ENCODE peak calls at places on chromosomes 3 and 15, in five cellular contexts. One of them, this sample, is unnamed.

GRCh38 chr3:58563386-58564035 is 13.7 kb downstream of the FAM107A start:
- DNase-seq in GM23248: peak
- DNase-seq in dorsolateral prefrontal cortex: no peak
- DNase-seq in H9: peak
- DNase-seq in iPS DF 6.9: no peak
- DNase-seq in this sample: peak

GRCh38 chr3:46484911-46485696 is 12.7 kb upstream of the RTP3 start:
- DNase-seq in iPS DF 6.9: no peak
- DNase-seq in dorsolateral prefrontal cortex: no peak
- DNase-seq in H9: peak
- DNase-seq in GM23248: no peak
- DNase-seq in this sample: no peak

GRCh38 chr3:81395739-81396138 is 365.7 kb downstream of the GBE1 start:
- DNase-seq in GM23248: no peak
- DNase-seq in iPS DF 6.9: peak
- DNase-seq in H9: peak
- DNase-seq in dorsolateral prefrontal cortex: no peak
- DNase-seq in this sample: no peak

GRCh38 chr3:160869825-160870224 is 113.8 kb downstream of the PPM1L start:
- DNase-seq in H9: no peak
- DNase-seq in GM23248: no peak
- DNase-seq in iPS DF 6.9: no peak
- DNase-seq in dorsolateral prefrontal cortex: no peak
- DNase-seq in this sample: peak

GRCh38 chr15:69997701-69998273 is 99.9 kb downstream of the TLE3 start:
- DNase-seq in H9: no peak
- DNase-seq in iPS DF 6.9: no peak
- DNase-seq in GM23248: peak
- DNase-seq in dorsolateral prefrontal cortex: no peak
- DNase-seq in this sample: peak

GRCh38 chr3:24730173-24730572 is 235.5 kb upstream of the THRB start:
- DNase-seq in GM23248: peak
- DNase-seq in iPS DF 6.9: no peak
- DNase-seq in dorsolateral prefrontal cortex: no peak
- DNase-seq in H9: no peak
- DNase-seq in this sample: peak

GRCh38 chr3:182609575-182610156 is 183.6 kb upstream of the ATP11B start:
- DNase-seq in iPS DF 6.9: no peak
- DNase-seq in dorsolateral prefrontal cortex: no peak
- DNase-seq in GM23248: no peak
- DNase-seq in H9: no peak
- DNase-seq in this sample: peak

GRCh38 chr15:59349715-59350420 is 22.8 kb downstream of the MYO1E start:
- DNase-seq in GM23248: peak
- DNase-seq in iPS DF 6.9: no peak
- DNase-seq in H9: no peak
- DNase-seq in dorsolateral prefrontal cortex: no peak
- DNase-seq in this sample: peak

GRCh38 chr15:33808720-33809119 is 159.6 kb upstream of the CHRM5 start:
- DNase-seq in GM23248: no peak
- DNase-seq in dorsolateral prefrontal cortex: no peak
- DNase-seq in iPS DF 6.9: no peak
- DNase-seq in H9: no peak
- DNase-seq in this sample: no peak

GRCh38 chr3:39383913-39384664 is 919 bp downstream of the SLC25A38 start:
- DNase-seq in dorsolateral prefrontal cortex: peak
- DNase-seq in H9: peak
- DNase-seq in GM23248: peak
- DNase-seq in iPS DF 6.9: peak
- DNase-seq in this sample: peak

GRCh38 chr15:97959738-97960363 is 652 bp upstream of the ARRDC4 start:
- DNase-seq in H9: no peak
- DNase-seq in GM23248: no peak
- DNase-seq in iPS DF 6.9: no peak
- DNase-seq in dorsolateral prefrontal cortex: no peak
- DNase-seq in this sample: no peak

GRCh38 chr15:38129531-38130199 is 123.0 kb upstream of the SPRED1 start:
- DNase-seq in H9: no peak
- DNase-seq in dorsolateral prefrontal cortex: no peak
- DNase-seq in iPS DF 6.9: no peak
- DNase-seq in GM23248: peak
- DNase-seq in this sample: peak

GRCh38 chr3:133474251-133474801 is 74.5 kb downstream of the BFSP2 start:
- DNase-seq in GM23248: peak
- DNase-seq in iPS DF 6.9: no peak
- DNase-seq in H9: no peak
- DNase-seq in dorsolateral prefrontal cortex: no peak
- DNase-seq in this sample: no peak

GRCh38 chr15:90086868-90087268 is 15.4 kb downstream of the IDH2 start:
- DNase-seq in iPS DF 6.9: no peak
- DNase-seq in GM23248: peak
- DNase-seq in H9: peak
- DNase-seq in dorsolateral prefrontal cortex: no peak
- DNase-seq in this sample: peak

GRCh38 chr3:72797773-72798543 is 50.3 kb downstream of the SHQ1 start:
- DNase-seq in H9: no peak
- DNase-seq in GM23248: peak
- DNase-seq in dorsolateral prefrontal cortex: no peak
- DNase-seq in iPS DF 6.9: no peak
- DNase-seq in this sample: no peak

GRCh38 chr3:16807441-16807840 is 77.3 kb upstream of the PLCL2 start:
- DNase-seq in H9: no peak
- DNase-seq in dorsolateral prefrontal cortex: no peak
- DNase-seq in GM23248: peak
- DNase-seq in iPS DF 6.9: no peak
- DNase-seq in this sample: no peak

GRCh38 chr15:84582583-84583157 is 18.1 kb upstream of the ZSCAN2 start:
- DNase-seq in dorsolateral prefrontal cortex: no peak
- DNase-seq in H9: no peak
- DNase-seq in iPS DF 6.9: no peak
- DNase-seq in GM23248: no peak
- DNase-seq in this sample: peak

GRCh38 chr15:43518073-43518761 is 809 bp downstream of the MAP1A start:
- DNase-seq in H9: peak
- DNase-seq in iPS DF 6.9: no peak
- DNase-seq in GM23248: peak
- DNase-seq in dorsolateral prefrontal cortex: no peak
- DNase-seq in this sample: no peak

GRCh38 chr3:156818890-156819289 is 7.3 kb upstream of the LEKR1 start:
- DNase-seq in H9: no peak
- DNase-seq in iPS DF 6.9: no peak
- DNase-seq in GM23248: peak
- DNase-seq in dorsolateral prefrontal cortex: no peak
- DNase-seq in this sample: peak
- H3K27ac ChIP-seq in H9: no peak
- H3K27ac ChIP-seq in iPS DF 6.9: no peak
- H3K27ac ChIP-seq in GM23248: peak
- H3K27ac ChIP-seq in dorsolateral prefrontal cortex: no peak
- H3K27ac ChIP-seq in this sample: peak

GRCh38 chr3:187742351-187743171 is 2.7 kb downstream of the BCL6 start:
- DNase-seq in dorsolateral prefrontal cortex: no peak
- DNase-seq in GM23248: peak
- DNase-seq in H9: no peak
- DNase-seq in iPS DF 6.9: no peak
- DNase-seq in this sample: peak
- H3K27ac ChIP-seq in dorsolateral prefrontal cortex: peak
- H3K27ac ChIP-seq in GM23248: peak
- H3K27ac ChIP-seq in H9: no peak
- H3K27ac ChIP-seq in iPS DF 6.9: no peak
- H3K27ac ChIP-seq in this sample: peak

GRCh38 chr3:66107855-66108254 is 69.1 kb upstream of the MAGI1 start:
- DNase-seq in H9: no peak
- DNase-seq in dorsolateral prefrontal cortex: no peak
- DNase-seq in iPS DF 6.9: no peak
- DNase-seq in GM23248: peak
- DNase-seq in this sample: peak
- H3K27ac ChIP-seq in H9: no peak
- H3K27ac ChIP-seq in dorsolateral prefrontal cortex: no peak
- H3K27ac ChIP-seq in iPS DF 6.9: no peak
- H3K27ac ChIP-seq in GM23248: no peak
- H3K27ac ChIP-seq in this sample: no peak

DNA sequence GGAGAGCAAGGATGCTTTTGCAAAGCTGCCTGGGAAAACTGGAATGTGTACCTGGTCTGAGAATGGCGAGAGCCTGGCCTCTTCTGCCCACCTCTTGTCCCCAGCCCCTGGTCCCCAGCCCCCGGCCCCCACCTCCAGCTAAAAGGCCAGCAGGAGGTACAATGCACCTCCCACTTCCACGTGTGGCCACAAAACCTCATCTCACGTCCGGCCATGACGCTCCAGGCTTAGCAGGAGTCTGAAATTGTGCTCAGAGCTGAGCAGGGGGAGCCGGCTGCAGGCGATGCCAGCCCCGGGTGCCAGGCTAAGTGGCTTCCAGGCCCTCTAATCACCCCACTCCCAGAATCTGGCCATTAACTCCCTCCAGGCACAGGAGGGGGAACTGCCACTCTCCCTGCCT is 83.1 kb upstream of the PRR20G start:
- DNase-seq in GM23248: no peak
- DNase-seq in H9: no peak
- DNase-seq in iPS DF 6.9: no peak
- DNase-seq in dorsolateral prefrontal cortex: no peak
- DNase-seq in this sample: no peak
- H3K27ac ChIP-seq in GM23248: no peak
- H3K27ac ChIP-seq in H9: no peak
- H3K27ac ChIP-seq in iPS DF 6.9: no peak
- H3K27ac ChIP-seq in dorsolateral prefrontal cortex: no peak
- H3K27ac ChIP-seq in this sample: no peak

DNA sequence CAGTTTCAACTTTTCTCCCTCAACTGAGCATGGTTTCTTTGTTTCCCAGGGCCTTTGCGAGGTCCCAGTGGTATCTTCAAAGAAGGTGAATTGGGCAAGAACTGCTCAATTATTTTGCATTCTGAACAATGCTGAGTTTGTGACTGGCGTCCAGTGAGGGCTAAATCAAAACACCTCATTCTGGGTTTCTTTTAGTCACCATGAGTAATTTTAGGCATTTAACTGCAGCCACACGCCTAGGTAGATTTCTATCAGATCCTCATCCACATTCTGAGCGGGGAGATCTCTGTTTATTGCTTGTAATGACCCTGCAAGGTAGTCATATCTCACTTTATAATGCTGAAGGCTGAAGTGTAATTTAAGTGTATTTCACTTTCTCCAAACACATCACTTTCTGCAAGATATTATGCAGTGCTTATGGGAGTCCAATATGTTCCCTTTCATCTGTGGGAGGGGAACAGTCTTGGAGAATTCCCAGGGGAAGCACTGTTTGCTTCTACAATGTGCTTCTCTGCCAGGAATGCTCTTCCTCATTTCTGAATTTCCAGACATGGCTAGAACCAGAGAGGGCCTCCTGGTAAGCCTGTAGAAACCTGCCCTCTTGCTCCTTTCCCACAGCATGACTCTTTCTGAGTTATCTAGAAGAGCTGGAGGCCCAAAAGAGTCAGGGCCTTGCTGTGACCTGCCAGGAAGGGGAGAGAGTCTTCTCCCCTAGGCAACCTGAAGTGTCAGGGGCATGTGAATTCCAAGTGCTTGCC is 91.7 kb downstream of the FRMD4B start:
- DNase-seq in iPS DF 6.9: no peak
- DNase-seq in GM23248: peak
- DNase-seq in dorsolateral prefrontal cortex: no peak
- DNase-seq in H9: no peak
- DNase-seq in this sample: peak
- H3K27ac ChIP-seq in iPS DF 6.9: no peak
- H3K27ac ChIP-seq in GM23248: no peak
- H3K27ac ChIP-seq in dorsolateral prefrontal cortex: peak
- H3K27ac ChIP-seq in H9: no peak
- H3K27ac ChIP-seq in this sample: peak

GRCh38 chr3:15269091-15269989 is 63.0 kb downstream of the SH3BP5 start:
- DNase-seq in dorsolateral prefrontal cortex: peak
- DNase-seq in H9: peak
- DNase-seq in iPS DF 6.9: no peak
- DNase-seq in GM23248: peak
- DNase-seq in this sample: peak

GRCh38 chr3:15271785-15272381 is 60.5 kb downstream of the SH3BP5 start:
- DNase-seq in H9: no peak
- DNase-seq in iPS DF 6.9: no peak
- DNase-seq in dorsolateral prefrontal cortex: no peak
- DNase-seq in GM23248: no peak
- DNase-seq in this sample: no peak

GRCh38 chr3:15272431-15273196 is 59.8 kb downstream of the SH3BP5 start:
- DNase-seq in dorsolateral prefrontal cortex: no peak
- DNase-seq in H9: no peak
- DNase-seq in iPS DF 6.9: no peak
- DNase-seq in GM23248: no peak
- DNase-seq in this sample: no peak

GRCh38 chr3:15273214-15273613 is 59.2 kb downstream of the SH3BP5 start:
- DNase-seq in iPS DF 6.9: no peak
- DNase-seq in dorsolateral prefrontal cortex: no peak
- DNase-seq in GM23248: no peak
- DNase-seq in H9: no peak
- DNase-seq in this sample: no peak

GRCh38 chr3:15271030-15271429 is 61.4 kb downstream of the SH3BP5 start:
- DNase-seq in dorsolateral prefrontal cortex: no peak
- DNase-seq in H9: no peak
- DNase-seq in iPS DF 6.9: no peak
- DNase-seq in GM23248: no peak
- DNase-seq in this sample: no peak
- H3K27ac ChIP-seq in dorsolateral prefrontal cortex: peak
- H3K27ac ChIP-seq in H9: no peak
- H3K27ac ChIP-seq in iPS DF 6.9: no peak
- H3K27ac ChIP-seq in GM23248: no peak
- H3K27ac ChIP-seq in this sample: no peak

This sample was measured in mammary epithelial cell.